ENCODE peak calls at places on chromosome 3, in five cellular contexts. V is GM12878, D is H1, I is GM12892, U is K562. R is an unnamed sample.

GRCh38 chr3:132726341-132726823 is 4.2 kb upstream of the NPHP3 start:
- DNase-seq in V (no peak), U (peak), I (no peak), D (no peak), R (no peak)

GRCh38 chr3:52277972-52278509 is 408 bp downstream of the WDR82 start:
- DNase-seq in U (peak), D (peak), V (no peak), I (peak), R (no peak)

GRCh38 chr3:48187579-48188265 is 495 bp downstream of the CDC25A start:
- DNase-seq in D (peak), U (peak), V (no peak), I (no peak), R (no peak)

GRCh38 chr3:127077068-127077467 is 94.2 kb downstream of the PLXNA1 start:
- DNase-seq in U (no peak), I (no peak), D (no peak), V (no peak), R (no peak)

GRCh38 chr3:64295594-64295993 is 70.3 kb upstream of the PRICKLE2 start:
- DNase-seq in D (no peak), V (no peak), U (no peak), I (no peak), R (no peak)

GRCh38 chr3:113194747-113195400 is 16.5 kb upstream of the BOC start:
- DNase-seq in I (no peak), D (no peak), U (no peak), V (no peak), R (no peak)

GRCh38 chr3:148642616-148643015 is 55.1 kb upstream of the AGTR1 start:
- DNase-seq in D (no peak), V (no peak), I (no peak), U (no peak), R (no peak)

GRCh38 chr3:157838457-157838856 is 267.8 kb downstream of the SHOX2 start:
- DNase-seq in I (no peak), V (no peak), D (no peak), U (no peak), R (no peak)

GRCh38 chr3:157354254-157354653 is 82.4 kb upstream of the PTX3 start:
- DNase-seq in I (no peak), D (no peak), V (no peak), U (no peak), R (no peak)

GRCh38 chr3:62611541-62612240 is 238.3 kb upstream of the FEZF2 start:
- DNase-seq in I (no peak), D (no peak), V (no peak), U (no peak), R (no peak)
- TF ChIP-seq POLR2A in I (no peak), D (no peak), V (no peak), U (no peak), R (no peak)

GRCh38 chr3:128218476-128218829 is 65.2 kb downstream of the EEFSEC start:
- DNase-seq in I (no peak), D (no peak), V (no peak), U (no peak), R (no peak)

GRCh38 chr3:128218858-128219257 is 65.6 kb downstream of the EEFSEC start:
- DNase-seq in V (no peak), D (no peak), U (no peak), I (no peak), R (no peak)

GRCh38 chr3:128226186-128226725 is 73.0 kb downstream of the EEFSEC start:
- DNase-seq in U (no peak), D (peak), I (no peak), V (no peak), R (no peak)

GRCh38 chr3:128226794-128227399 is 73.6 kb downstream of the EEFSEC start:
- DNase-seq in U (peak), V (no peak), D (peak), I (peak), R (peak)

GRCh38 chr3:128222771-128223386 is 69.6 kb downstream of the EEFSEC start:
- DNase-seq in U (no peak), V (no peak), D (no peak), I (no peak), R (no peak)
- TF ChIP-seq TAF1 in U (no peak), V (no peak), D (no peak), I (no peak), R (no peak)

DNA sequence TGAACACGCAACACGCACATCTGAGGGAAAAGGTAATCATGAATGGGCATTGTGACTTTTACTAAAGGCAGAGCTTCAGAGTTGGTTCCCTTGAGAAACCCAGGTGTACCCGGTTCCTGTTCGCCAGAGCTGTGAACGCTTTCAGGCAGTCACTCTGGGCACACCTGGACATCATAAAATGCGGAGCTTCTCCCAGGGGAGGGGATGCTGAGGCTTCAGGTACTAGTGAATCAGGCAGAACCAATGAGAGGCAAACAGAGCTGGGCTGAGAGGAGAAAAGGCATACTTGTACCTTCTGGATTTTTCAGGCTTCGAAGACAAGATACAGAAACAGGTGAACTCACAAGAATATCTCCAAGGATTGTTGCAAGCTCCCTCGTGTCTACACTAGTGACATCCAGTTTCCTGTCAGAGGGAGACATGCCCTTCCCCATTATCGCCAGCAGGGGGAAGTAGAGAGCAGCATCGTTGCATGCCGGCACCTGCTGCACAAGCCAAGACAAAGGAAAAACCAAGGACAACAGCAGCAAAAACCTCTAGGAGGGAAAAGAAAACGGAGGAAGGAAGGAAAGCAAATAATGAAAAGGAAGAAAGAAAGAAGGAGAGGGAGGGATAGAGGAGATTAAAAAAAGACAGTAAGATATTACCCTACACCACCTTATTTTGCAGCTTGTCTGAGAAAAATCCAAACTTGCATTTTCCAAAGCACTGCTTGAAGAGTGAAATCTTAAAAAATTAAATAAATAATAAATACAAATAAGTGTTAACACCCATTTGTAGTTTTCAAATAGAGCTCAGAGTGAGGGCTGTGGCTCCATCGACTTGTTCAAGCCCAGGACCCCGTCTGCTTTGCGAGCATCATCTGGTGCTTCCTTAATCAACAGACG is 2.0 kb downstream of the AHSG start:
- DNase-seq in I (peak), V (peak), U (peak), D (peak), R (peak)
- TF ChIP-seq POLR2A in I (no peak), V (no peak), U (no peak), D (no peak), R (no peak)

DNA sequence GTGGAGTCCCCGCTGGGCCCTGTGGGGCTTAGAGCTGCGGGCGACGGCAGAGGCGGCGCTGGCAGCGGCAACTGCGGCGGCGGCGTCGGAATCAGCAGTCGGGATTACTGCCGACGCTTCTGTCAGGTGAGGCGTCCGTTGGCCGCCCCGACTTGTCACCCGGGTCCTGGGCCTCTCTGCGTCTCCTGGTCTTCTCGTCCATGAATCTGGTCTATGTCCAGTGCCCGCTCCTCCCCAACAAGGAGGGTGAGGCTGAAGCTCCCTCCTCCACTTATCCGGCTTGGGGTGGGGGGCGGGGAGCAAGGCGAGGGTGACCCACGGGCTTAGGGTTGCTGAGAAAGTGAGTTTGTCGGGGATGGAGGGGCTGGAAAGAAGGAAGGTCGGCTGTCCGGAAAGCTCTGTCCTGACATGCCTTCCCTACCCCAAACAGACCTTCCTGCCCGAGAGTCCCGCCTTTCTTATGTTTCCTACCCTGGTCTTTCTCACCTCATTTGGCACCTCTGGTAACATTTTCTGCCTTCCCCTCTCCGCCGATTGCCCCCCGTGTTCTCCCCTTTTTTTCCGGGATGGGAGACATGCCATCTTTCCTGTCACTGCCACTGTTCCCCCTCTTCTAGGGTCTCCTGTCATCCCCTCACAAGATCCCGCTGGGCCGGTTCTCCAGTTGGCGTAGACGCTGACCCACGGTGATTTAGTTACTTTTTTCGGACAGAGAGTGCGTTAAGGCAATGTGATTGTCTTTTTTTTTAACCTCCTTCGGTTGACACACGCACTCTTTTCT is 515 bp downstream of the ZNF654 start:
- DNase-seq in V (no peak), U (peak), I (no peak), D (no peak), R (no peak)
- TF ChIP-seq TAF1 in V (no peak), U (no peak), I (no peak), D (no peak), R (no peak)

DNA sequence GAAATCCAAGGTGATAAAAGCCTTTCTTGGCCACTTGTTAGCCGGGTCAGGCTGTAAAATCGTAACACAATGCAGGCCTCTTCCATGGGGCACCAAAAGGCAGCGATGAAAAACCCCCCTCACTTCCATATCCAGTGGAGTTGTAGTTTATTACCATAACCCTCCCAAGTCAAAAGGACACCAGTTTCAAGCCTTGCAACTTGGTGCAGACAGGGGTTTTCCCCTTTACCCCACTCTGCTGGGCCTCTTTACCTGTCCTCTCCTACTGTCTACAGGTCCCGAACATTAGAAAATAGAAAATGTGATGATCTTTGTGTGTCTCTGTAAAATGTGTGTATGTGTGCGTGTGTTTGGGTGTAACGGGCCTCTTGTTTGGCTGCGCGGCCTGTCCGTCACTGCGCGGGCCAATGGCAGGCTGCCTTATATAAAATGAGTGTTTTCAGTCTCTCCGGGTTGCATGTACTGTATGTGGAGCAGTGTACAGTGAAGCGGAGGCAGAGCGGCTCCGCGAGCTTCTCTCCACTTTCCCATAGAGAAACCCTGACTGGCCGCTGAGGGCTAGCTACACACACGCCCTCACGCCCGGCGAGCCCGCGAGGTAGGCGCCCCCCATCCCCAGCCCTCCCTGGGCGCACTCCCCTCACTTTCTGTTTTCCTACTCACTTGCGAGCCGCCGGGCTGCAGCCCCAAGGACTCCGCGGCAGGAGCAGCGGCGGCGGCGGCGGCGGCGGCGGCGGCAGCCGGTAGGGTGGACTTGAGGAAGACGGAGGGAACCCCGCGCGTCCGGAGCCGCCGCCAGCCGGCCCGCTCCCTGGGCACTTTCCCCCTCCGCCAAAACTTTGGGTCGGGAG is at the start of gene BBX:
- DNase-seq in D (peak), I (peak), U (peak), V (peak), R (peak)
- TF ChIP-seq POLR2A in D (no peak), I (peak), U (peak), V (peak), R (no peak)